ENCODE peak calls at places on chromosomes 7 and 10, in seven cellular contexts. One of them, this sample, is unnamed.
A peak's percentile ranks its signal among the peaks of the same experiment; 100 is the strongest.

GRCh38 chr10:10977231-10977956 is 40.3 kb upstream of the CELF2 start:
- DNase-seq in A549: no peak
- DNase-seq in astrocyte of the cerebellum: no peak
- DNase-seq in ovary: no peak
- DNase-seq in stomach: no peak
- DNase-seq in fibroblast of lung: no peak
- DNase-seq in AG04450: no peak
- DNase-seq in this sample: no peak

GRCh38 chr7:98294798-98295382 is 13.4 kb downstream of the BRI3 start:
- DNase-seq in A549: peak; percentile 75
- DNase-seq in astrocyte of the cerebellum: peak; percentile 23
- DNase-seq in ovary: no peak
- DNase-seq in stomach: peak; percentile 78
- DNase-seq in fibroblast of lung: peak; percentile 31
- DNase-seq in AG04450: no peak
- DNase-seq in this sample: no peak

GRCh38 chr7:64872809-64873500 is 30.1 kb upstream of the ZNF273 start:
- DNase-seq in A549: no peak
- DNase-seq in astrocyte of the cerebellum: no peak
- DNase-seq in ovary: no peak
- DNase-seq in stomach: peak; percentile 1
- DNase-seq in fibroblast of lung: no peak
- DNase-seq in AG04450: no peak
- DNase-seq in this sample: no peak

GRCh38 chr10:124354411-124355382 is 64.0 kb downstream of the OAT start:
- DNase-seq in A549: peak; percentile 27
- DNase-seq in astrocyte of the cerebellum: no peak
- DNase-seq in ovary: peak; percentile 87
- DNase-seq in stomach: peak; percentile 37
- DNase-seq in fibroblast of lung: peak; percentile 58
- DNase-seq in AG04450: peak; percentile 6
- DNase-seq in this sample: no peak

GRCh38 chr10:18880530-18880929 is 168.1 kb upstream of the MALRD1 start:
- DNase-seq in A549: peak; percentile 34
- DNase-seq in astrocyte of the cerebellum: no peak
- DNase-seq in ovary: no peak
- DNase-seq in stomach: no peak
- DNase-seq in fibroblast of lung: no peak
- DNase-seq in AG04450: no peak
- DNase-seq in this sample: no peak

GRCh38 chr10:43252785-43253341 is 14.0 kb downstream of the RASGEF1A start:
- DNase-seq in A549: no peak
- DNase-seq in astrocyte of the cerebellum: no peak
- DNase-seq in ovary: peak; percentile 17
- DNase-seq in stomach: no peak
- DNase-seq in fibroblast of lung: no peak
- DNase-seq in AG04450: no peak
- DNase-seq in this sample: no peak

GRCh38 chr7:30313348-30313747 is 29.0 kb downstream of the ZNRF2 start:
- DNase-seq in A549: no peak
- DNase-seq in astrocyte of the cerebellum: no peak
- DNase-seq in ovary: no peak
- DNase-seq in stomach: no peak
- DNase-seq in fibroblast of lung: no peak
- DNase-seq in AG04450: no peak
- DNase-seq in this sample: no peak

GRCh38 chr7:100933735-100934134 is 15.6 kb upstream of the MUC3A start:
- DNase-seq in A549: no peak
- DNase-seq in astrocyte of the cerebellum: no peak
- DNase-seq in ovary: no peak
- DNase-seq in stomach: no peak
- DNase-seq in fibroblast of lung: no peak
- DNase-seq in AG04450: no peak
- DNase-seq in this sample: no peak

GRCh38 chr10:12617205-12618175 is 268.1 kb downstream of the CAMK1D start:
- DNase-seq in A549: no peak
- DNase-seq in astrocyte of the cerebellum: no peak
- DNase-seq in ovary: no peak
- DNase-seq in stomach: no peak
- DNase-seq in fibroblast of lung: peak; percentile 41
- DNase-seq in AG04450: no peak
- DNase-seq in this sample: no peak

GRCh38 chr7:103855671-103856070 is 133.8 kb downstream of the RELN start:
- DNase-seq in A549: no peak
- DNase-seq in astrocyte of the cerebellum: no peak
- DNase-seq in ovary: no peak
- DNase-seq in stomach: no peak
- DNase-seq in fibroblast of lung: no peak
- DNase-seq in AG04450: no peak
- DNase-seq in this sample: no peak

GRCh38 chr10:124697837-124698559 is 46.2 kb downstream of the FAM53B start:
- DNase-seq in A549: no peak
- DNase-seq in astrocyte of the cerebellum: no peak
- DNase-seq in ovary: peak; percentile 43
- DNase-seq in stomach: no peak
- DNase-seq in fibroblast of lung: no peak
- DNase-seq in AG04450: no peak
- DNase-seq in this sample: no peak

GRCh38 chr7:54663603-54664234 is 95.3 kb downstream of the SEC61G start:
- DNase-seq in A549: no peak
- DNase-seq in astrocyte of the cerebellum: no peak
- DNase-seq in ovary: no peak
- DNase-seq in stomach: no peak
- DNase-seq in fibroblast of lung: no peak
- DNase-seq in AG04450: no peak
- DNase-seq in this sample: no peak

GRCh38 chr10:126041804-126042231 is 145.5 kb downstream of the FANK1 start:
- DNase-seq in A549: peak; percentile 80
- DNase-seq in astrocyte of the cerebellum: no peak
- DNase-seq in ovary: no peak
- DNase-seq in stomach: peak; percentile 41
- DNase-seq in fibroblast of lung: peak; percentile 65
- DNase-seq in AG04450: no peak
- DNase-seq in this sample: no peak

GRCh38 chr10:133096616-133097269 is 9.0 kb downstream of the ADGRA1 start:
- DNase-seq in A549: peak; percentile 22
- DNase-seq in astrocyte of the cerebellum: no peak
- DNase-seq in ovary: no peak
- DNase-seq in stomach: no peak
- DNase-seq in fibroblast of lung: no peak
- DNase-seq in AG04450: no peak
- DNase-seq in this sample: no peak

GRCh38 chr10:95374597-95375209 is 83.9 kb upstream of the PDLIM1 start:
- DNase-seq in A549: peak; percentile 84
- DNase-seq in astrocyte of the cerebellum: peak; percentile 50
- DNase-seq in ovary: peak; percentile 67
- DNase-seq in stomach: peak; percentile 81
- DNase-seq in fibroblast of lung: peak; percentile 64
- DNase-seq in AG04450: peak; percentile 10
- DNase-seq in this sample: no peak

DNA sequence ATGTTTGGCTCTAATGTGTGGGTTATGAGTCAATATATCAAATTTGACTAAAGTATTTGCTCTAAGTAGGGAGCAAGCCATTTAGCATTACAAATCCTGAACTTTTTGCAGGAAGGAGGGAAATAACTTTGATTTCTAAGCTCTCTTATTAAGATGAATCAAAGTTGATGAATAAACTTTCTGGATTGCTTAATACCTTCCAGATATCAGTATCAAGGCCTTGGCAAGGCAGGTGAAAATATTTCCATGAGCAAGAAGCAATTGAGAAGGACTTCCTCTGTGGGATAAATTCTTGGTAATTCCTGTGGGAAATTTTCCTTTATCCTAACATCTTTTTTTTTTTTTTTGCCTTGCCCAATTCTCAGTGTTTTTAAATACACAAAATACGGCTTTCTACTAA is 258.9 kb downstream of the AHR start:
- DNase-seq in A549: no peak
- DNase-seq in astrocyte of the cerebellum: peak; percentile 15
- DNase-seq in ovary: no peak
- DNase-seq in stomach: no peak
- DNase-seq in fibroblast of lung: peak; percentile 87
- DNase-seq in AG04450: no peak
- DNase-seq in this sample: no peak
- H3K4me3 ChIP-seq in A549: no peak overlapping the region
- H3K4me3 ChIP-seq in astrocyte of the cerebellum: no peak overlapping the region
- H3K4me3 ChIP-seq in ovary: no peak overlapping the region
- H3K4me3 ChIP-seq in stomach: no peak overlapping the region
- H3K4me3 ChIP-seq in fibroblast of lung: no peak overlapping the region
- H3K4me3 ChIP-seq in AG04450: no peak overlapping the region
- H3K4me3 ChIP-seq in this sample: no peak overlapping the region

GRCh38 chr7:109635374-109635773 is 1065.7 kb downstream of the DNAJB9 start:
- DNase-seq in A549: no peak
- DNase-seq in astrocyte of the cerebellum: no peak
- DNase-seq in ovary: no peak
- DNase-seq in stomach: no peak
- DNase-seq in fibroblast of lung: no peak
- DNase-seq in AG04450: no peak
- DNase-seq in this sample: no peak
- H3K4me3 ChIP-seq in A549: no peak overlapping the region
- H3K4me3 ChIP-seq in astrocyte of the cerebellum: no peak overlapping the region
- H3K4me3 ChIP-seq in ovary: no peak overlapping the region
- H3K4me3 ChIP-seq in stomach: no peak overlapping the region
- H3K4me3 ChIP-seq in fibroblast of lung: no peak overlapping the region
- H3K4me3 ChIP-seq in AG04450: no peak overlapping the region
- H3K4me3 ChIP-seq in this sample: no peak overlapping the region

GRCh38 chr10:17239276-17239660 is 11.2 kb downstream of the VIM start:
- DNase-seq in A549: no peak
- DNase-seq in astrocyte of the cerebellum: no peak
- DNase-seq in ovary: no peak
- DNase-seq in stomach: no peak
- DNase-seq in fibroblast of lung: no peak
- DNase-seq in AG04450: no peak
- DNase-seq in this sample: no peak

GRCh38 chr10:17239671-17240460 is 11.8 kb downstream of the VIM start:
- DNase-seq in A549: no peak
- DNase-seq in astrocyte of the cerebellum: no peak
- DNase-seq in ovary: no peak
- DNase-seq in stomach: no peak
- DNase-seq in fibroblast of lung: no peak
- DNase-seq in AG04450: no peak
- DNase-seq in this sample: no peak

GRCh38 chr10:17241611-17242333 is 13.7 kb downstream of the VIM start:
- DNase-seq in A549: no peak
- DNase-seq in astrocyte of the cerebellum: no peak
- DNase-seq in ovary: no peak
- DNase-seq in stomach: no peak
- DNase-seq in fibroblast of lung: no peak
- DNase-seq in AG04450: no peak
- DNase-seq in this sample: no peak

GRCh38 chr10:17238445-17239275 is 10.6 kb downstream of the VIM start:
- DNase-seq in A549: peak; percentile 44
- DNase-seq in astrocyte of the cerebellum: peak; percentile 77
- DNase-seq in ovary: no peak
- DNase-seq in stomach: no peak
- DNase-seq in fibroblast of lung: peak; percentile 86
- DNase-seq in AG04450: no peak
- DNase-seq in this sample: peak; percentile 45

GRCh38 chr10:17240617-17241016 is 12.6 kb downstream of the VIM start:
- DNase-seq in A549: no peak
- DNase-seq in astrocyte of the cerebellum: no peak
- DNase-seq in ovary: no peak
- DNase-seq in stomach: no peak
- DNase-seq in fibroblast of lung: no peak
- DNase-seq in AG04450: no peak
- DNase-seq in this sample: no peak
- H3K4me3 ChIP-seq in A549: no peak overlapping the region
- H3K4me3 ChIP-seq in astrocyte of the cerebellum: no peak overlapping the region
- H3K4me3 ChIP-seq in ovary: no peak overlapping the region
- H3K4me3 ChIP-seq in stomach: no peak overlapping the region
- H3K4me3 ChIP-seq in fibroblast of lung: no peak overlapping the region
- H3K4me3 ChIP-seq in AG04450: no peak overlapping the region
- H3K4me3 ChIP-seq in this sample: no peak overlapping the region

GRCh38 chr10:102436312-102436711 is 3.9 kb upstream of the CUEDC2 start:
- DNase-seq in A549: no peak
- DNase-seq in astrocyte of the cerebellum: no peak
- DNase-seq in ovary: no peak
- DNase-seq in stomach: no peak
- DNase-seq in fibroblast of lung: no peak
- DNase-seq in AG04450: no peak
- DNase-seq in this sample: no peak
- H3K4me3 ChIP-seq in A549: no peak overlapping the region
- H3K4me3 ChIP-seq in astrocyte of the cerebellum: no peak overlapping the region
- H3K4me3 ChIP-seq in ovary: peak overlapping the region; percentile 29
- H3K4me3 ChIP-seq in stomach: peak overlapping the region; percentile 36
- H3K4me3 ChIP-seq in fibroblast of lung: no peak overlapping the region
- H3K4me3 ChIP-seq in AG04450: peak overlapping the region; percentile 51
- H3K4me3 ChIP-seq in this sample: peak overlapping the region; percentile 47

DNA sequence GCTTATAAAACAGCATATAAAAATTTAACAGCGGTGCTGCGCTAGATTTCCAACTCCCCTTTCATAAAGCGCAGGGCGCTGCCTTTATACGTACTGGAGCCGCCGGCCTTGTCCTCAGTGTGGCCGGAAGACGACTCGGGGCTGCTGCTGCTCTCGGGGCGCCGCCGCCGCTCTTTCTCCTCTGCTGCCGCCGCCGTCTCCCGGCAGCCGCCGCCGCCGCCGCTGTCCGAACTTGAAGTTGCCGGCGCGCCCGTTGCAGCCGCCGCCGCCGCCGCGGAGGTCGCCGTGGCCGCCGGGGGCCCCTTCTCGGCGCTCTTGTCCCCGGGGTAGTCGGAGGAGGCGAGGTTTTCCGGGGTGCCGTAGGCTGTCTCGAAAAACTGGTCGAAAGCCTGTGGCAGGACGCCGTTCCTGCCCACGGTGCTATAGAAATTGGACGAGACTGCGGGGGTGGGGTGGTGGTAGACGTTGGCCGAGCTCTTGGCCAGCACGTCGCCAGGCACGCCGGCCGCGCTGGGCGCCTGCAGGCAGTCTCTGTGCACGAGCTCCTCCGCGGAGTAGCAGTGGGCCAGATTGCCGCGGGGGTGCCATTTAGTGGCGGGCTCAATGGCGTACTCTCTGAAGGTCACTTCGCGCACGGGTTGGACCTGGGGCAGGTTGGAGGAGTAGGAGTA is 555 bp downstream of the HOXA11 start:
- DNase-seq in A549: peak; percentile 51
- DNase-seq in astrocyte of the cerebellum: no peak
- DNase-seq in ovary: peak; percentile 46
- DNase-seq in stomach: peak; percentile 34
- DNase-seq in fibroblast of lung: peak; percentile 15
- DNase-seq in AG04450: no peak
- DNase-seq in this sample: no peak
- H3K4me3 ChIP-seq in A549: peak overlapping the region; percentile 49
- H3K4me3 ChIP-seq in astrocyte of the cerebellum: no peak overlapping the region
- H3K4me3 ChIP-seq in ovary: peak overlapping the region; percentile 46
- H3K4me3 ChIP-seq in stomach: peak overlapping the region; percentile 52
- H3K4me3 ChIP-seq in fibroblast of lung: peak overlapping the region; percentile 17
- H3K4me3 ChIP-seq in AG04450: peak overlapping the region; percentile 36
- H3K4me3 ChIP-seq in this sample: peak overlapping the region; percentile 81

GRCh38 chr7:150954201-150954985 is 23.7 kb downstream of the KCNH2 start:
- DNase-seq in A549: no peak
- DNase-seq in astrocyte of the cerebellum: no peak
- DNase-seq in ovary: no peak
- DNase-seq in stomach: no peak
- DNase-seq in fibroblast of lung: no peak
- DNase-seq in AG04450: no peak
- DNase-seq in this sample: no peak
- H3K4me3 ChIP-seq in A549: no peak overlapping the region
- H3K4me3 ChIP-seq in astrocyte of the cerebellum: no peak overlapping the region
- H3K4me3 ChIP-seq in ovary: peak overlapping the region; percentile 36
- H3K4me3 ChIP-seq in stomach: no peak overlapping the region
- H3K4me3 ChIP-seq in fibroblast of lung: no peak overlapping the region
- H3K4me3 ChIP-seq in AG04450: no peak overlapping the region
- H3K4me3 ChIP-seq in this sample: no peak overlapping the region

This sample was measured in skeletal muscle cell.